ENCODE peak calls at places on chromosome 12, in seven cellular contexts. K, N, M, F, V, G and I are unnamed samples.

GRCh38 chr12:54337280-54337842 is 12.4 kb downstream of the COPZ1 start:
- DNase-seq in K (no peak), N (no peak), M (no peak), F (no peak), V (no peak), G (no peak), I (no peak)

GRCh38 chr12:105377077-105377476 is 46.6 kb downstream of the C12orf75 start:
- DNase-seq in K (no peak), N (no peak), M (no peak), F (no peak), V (no peak), G (no peak), I (no peak)

GRCh38 chr12:9047105-9047504 is 57.8 kb downstream of the KLRG1 start:
- DNase-seq in K (no peak), N (no peak), M (no peak), F (no peak), V (no peak), G (no peak), I (no peak)

GRCh38 chr12:128966411-128966810 is 113.1 kb downstream of the GLT1D1 start:
- DNase-seq in K (no peak), N (no peak), M (no peak), F (no peak), V (no peak), G (no peak), I (no peak)

GRCh38 chr12:28216016-28216415 is 25.8 kb downstream of the CCDC91 start:
- DNase-seq in K (no peak), N (no peak), M (no peak), F (no peak), V (no peak), G (no peak), I (no peak)

GRCh38 chr12:71478277-71478676 is 38.7 kb downstream of the LGR5 start:
- DNase-seq in K (no peak), N (no peak), M (no peak), F (no peak), V (no peak), G (no peak), I (no peak)

GRCh38 chr12:23906329-23906728 is 43.1 kb downstream of the SOX5 start:
- DNase-seq in K (no peak), N (no peak), M (no peak), F (no peak), V (peak; percentile 55), G (no peak), I (no peak)

GRCh38 chr12:108826807-108827721 is 30.3 kb downstream of the SSH1 start:
- DNase-seq in K (no peak), N (no peak), M (no peak), F (no peak), V (no peak), G (no peak), I (no peak)

DNA sequence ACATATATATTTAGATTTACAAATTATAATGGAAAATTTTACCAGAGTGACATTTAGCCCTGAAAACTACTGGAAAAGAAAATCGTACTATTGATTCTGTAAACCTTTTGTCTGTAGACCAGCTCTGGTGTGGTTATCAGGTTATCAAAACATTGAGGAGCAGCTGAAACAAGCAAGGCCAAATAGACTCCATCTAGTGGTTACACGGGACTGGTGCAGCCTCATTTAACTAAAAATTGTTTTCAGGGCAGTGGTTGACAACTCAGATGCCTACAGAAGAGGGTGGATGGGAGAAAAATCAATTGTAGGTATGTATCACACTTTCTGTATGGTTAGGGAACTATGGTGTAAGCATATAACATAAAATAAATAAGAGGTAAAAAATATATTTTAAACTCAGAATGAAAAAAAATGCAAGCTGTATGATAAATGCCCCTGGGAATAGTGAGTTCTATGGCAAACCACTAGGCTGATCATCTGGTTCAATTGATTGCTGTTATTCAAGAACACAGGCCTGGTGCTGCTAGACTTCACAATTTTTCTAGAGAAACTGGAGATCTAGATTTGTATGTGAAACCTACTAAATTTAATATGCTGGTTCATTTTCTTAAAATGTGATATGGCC is 51.2 kb downstream of the ACSS3 start:
- DNase-seq in K (no peak), N (peak; percentile 37), M (peak; percentile 31), F (no peak), V (peak; percentile 61), G (peak; percentile 7), I (peak; percentile 5)
- TF ChIP-seq CTCF in K (peak; percentile 66), N (peak; percentile 75), M (peak; percentile 80), F (no peak), V (peak; percentile 96), G (peak; percentile 65), I (peak; percentile 56)

DNA sequence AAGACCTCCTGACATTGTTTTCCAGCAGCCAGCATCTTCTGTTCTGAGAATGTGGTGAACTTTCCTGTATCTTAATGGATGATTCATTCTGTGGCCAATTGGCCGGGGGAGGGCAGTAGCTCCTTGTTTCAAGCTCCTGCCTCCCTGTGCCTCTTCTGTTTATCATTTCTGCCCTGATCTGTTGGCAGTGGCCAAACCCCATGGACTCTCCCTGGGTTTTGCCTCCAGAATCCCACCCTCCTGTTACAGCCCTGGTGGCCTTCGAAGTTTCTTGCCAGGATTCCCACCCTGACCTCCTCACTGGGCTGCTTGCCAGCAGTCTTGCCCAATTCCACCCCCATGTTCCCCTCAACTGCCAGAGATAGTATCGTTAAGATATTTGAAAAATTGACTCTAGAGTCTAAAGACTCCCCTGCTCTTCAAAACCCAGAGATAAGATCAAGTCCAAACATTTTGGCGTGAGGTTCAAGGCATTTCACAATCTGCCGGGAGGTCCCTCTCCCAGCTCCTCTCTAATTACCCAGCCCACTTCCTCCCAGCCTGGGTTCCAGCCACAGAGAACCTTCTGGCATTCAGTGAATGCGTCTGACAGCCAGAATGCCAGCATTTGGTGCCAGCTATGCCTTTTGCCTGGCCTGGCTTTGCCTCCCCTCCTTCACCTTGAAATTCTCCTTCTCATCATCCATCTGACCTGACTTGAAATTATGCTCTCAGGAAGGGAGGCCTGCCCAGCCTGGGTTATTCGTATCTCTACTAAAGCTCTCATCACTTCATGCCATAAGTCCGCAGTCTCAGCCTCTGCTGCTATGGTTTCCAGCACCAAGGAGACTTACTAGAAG is 37.7 kb upstream of the TXNRD1 start:
- DNase-seq in K (peak; percentile 69), N (no peak), M (no peak), F (peak; percentile 58), V (peak; percentile 99), G (peak; percentile 81), I (peak; percentile 67)
- TF ChIP-seq CTCF in K (peak; percentile 38), N (no peak), M (no peak), F (no peak), V (peak; percentile 40), G (peak; percentile 70), I (no peak)

DNA sequence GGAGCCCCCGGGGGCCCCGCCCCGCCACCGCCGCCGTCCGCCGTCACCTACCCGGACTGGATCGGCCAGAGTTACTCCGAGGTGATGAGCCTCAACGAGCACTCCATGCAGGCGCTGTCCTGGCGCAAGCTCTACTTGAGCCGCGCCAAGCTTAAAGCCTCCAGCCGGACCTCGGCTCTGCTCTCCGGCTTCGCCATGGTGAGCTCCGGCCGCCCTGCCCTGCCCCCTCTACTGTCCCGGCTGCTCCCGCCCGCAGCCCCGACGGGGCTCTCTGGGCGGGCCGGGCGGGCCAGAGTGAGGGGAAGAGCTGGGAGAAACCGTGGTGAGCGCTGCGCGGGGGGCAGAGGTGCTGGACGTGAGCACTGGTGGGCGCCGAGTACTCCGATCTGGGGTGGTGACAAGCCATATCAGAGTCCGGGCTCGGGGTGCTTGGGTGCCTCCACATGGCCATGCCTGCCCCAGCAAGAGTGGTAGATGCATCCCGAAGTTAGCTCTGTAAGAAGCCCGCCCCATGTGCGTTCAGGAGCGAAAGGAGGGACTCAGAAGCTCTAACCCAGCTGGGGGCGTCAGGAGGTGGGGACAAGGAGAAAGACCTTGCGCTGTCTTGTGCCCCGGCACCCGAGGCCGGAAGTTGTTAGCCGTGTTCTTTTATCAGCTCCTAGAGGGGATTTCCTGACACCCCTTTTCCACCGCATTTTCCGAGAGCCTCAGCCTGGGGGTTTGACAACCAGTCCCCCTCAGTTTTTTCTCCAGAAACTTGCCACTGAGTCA is 708 bp downstream of the ORAI1 start:
- DNase-seq in K (peak; percentile 86), N (peak; percentile 71), M (peak; percentile 83), F (peak; percentile 54), V (peak; percentile 64), G (peak; percentile 68), I (peak; percentile 96)
- TF ChIP-seq CTCF in K (peak; percentile 18), N (no peak), M (peak; percentile 9), F (no peak), V (no peak), G (peak; percentile 1), I (no peak)

GRCh38 chr12:50287271-50287670 is 4.0 kb upstream of the LIMA1 start:
- DNase-seq in K (no peak), N (no peak), M (no peak), F (no peak), V (no peak), G (no peak), I (no peak)

GRCh38 chr12:50285253-50285652 is 1.9 kb upstream of the LIMA1 start:
- DNase-seq in K (no peak), N (no peak), M (no peak), F (no peak), V (no peak), G (no peak), I (no peak)

GRCh38 chr12:50283924-50284236 is 560 bp upstream of the LIMA1 start:
- DNase-seq in K (no peak), N (peak; percentile 29), M (peak; percentile 40), F (no peak), V (peak; percentile 43), G (no peak), I (peak; percentile 20)

GRCh38 chr12:50282581-50283229 is 615 bp downstream of the LIMA1 start:
- DNase-seq in K (no peak), N (no peak), M (no peak), F (no peak), V (peak; percentile 29), G (peak; percentile 41), I (no peak)

DNA sequence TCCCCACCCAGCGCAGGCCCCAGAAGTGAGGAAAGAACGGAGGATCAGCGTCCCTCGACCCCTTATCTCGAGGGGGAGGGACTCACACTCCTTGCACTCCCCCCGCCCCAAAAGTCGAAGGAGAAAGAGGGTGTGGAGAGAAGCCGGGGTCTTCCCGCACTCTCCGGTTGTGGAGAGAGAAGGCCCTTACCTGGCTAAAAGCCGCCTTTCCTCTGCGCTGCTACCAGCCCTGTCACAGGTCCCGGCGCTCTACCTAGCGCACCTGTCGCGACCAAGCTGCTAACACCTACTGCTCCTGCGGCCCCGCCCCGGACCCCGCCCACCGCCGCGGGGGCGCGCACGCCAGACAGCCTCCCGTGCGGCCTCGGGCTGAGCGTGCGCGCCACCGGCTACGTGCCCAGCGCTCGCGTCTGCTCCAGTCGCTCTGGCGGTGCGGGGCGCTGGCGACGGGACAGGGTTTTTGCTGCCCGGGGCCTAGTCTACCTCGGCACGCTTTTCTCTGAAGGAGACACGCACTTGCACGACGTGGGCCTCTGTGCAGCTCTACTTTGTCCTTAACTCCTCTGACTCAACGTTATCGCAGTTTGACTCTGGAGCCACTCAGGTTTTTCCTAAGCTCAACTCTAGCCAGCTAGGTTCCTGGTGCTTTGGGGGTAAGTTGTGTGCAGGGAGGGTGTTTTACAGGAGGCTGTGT is at the start of gene LIMA1:
- DNase-seq in K (peak; percentile 97), N (peak; percentile 97), M (peak; percentile 96), F (peak; percentile 90), V (peak; percentile 85), G (peak; percentile 95), I (peak; percentile 94)
- TF ChIP-seq CTCF in K (peak; percentile 33), N (no peak), M (no peak), F (no peak), V (peak; percentile 26), G (no peak), I (peak; percentile 44)

GRCh38 chr12:130266751-130267150 is 70.9 kb upstream of the PIWIL1 start:
- DNase-seq in K (no peak), N (no peak), M (no peak), F (no peak), V (no peak), G (no peak), I (no peak)
- TF ChIP-seq CTCF in K (no peak), N (no peak), M (no peak), F (no peak), V (no peak), G (no peak), I (no peak)